ENCODE peak calls at places on chromosomes 1 and 21, in six cellular contexts. O is fibroblast of lung, J is thoracic aorta, L is tibial artery, C is H1, S is prostate gland. M is an unnamed sample.
A peak's percentile ranks its signal among the peaks of the same experiment; 100 is the strongest.

GRCh38 chr1:111274653-111275052 is 16.0 kb upstream of the CHIA start:
- DNase-seq in C (no peak), O (no peak), J (no peak), L (no peak), S (no peak), M (no peak)

GRCh38 chr1:151579436-151580225 is 32.2 kb upstream of the SNX27 start:
- DNase-seq in S (no peak), L (no peak), J (no peak), C (no peak), O (peak; percentile 83), M (no peak)

GRCh38 chr1:9589719-9590157 is 1.0 kb downstream of the TMEM201 start:
- DNase-seq in C (no peak), J (no peak), S (no peak), O (peak; percentile 6), L (no peak), M (no peak)

GRCh38 chr1:209190591-209191241 is 392.8 kb upstream of the CAMK1G start:
- DNase-seq in J (no peak), L (no peak), C (peak; percentile 84), O (peak; percentile 41), S (no peak), M (peak; percentile 59)

GRCh38 chr21:43023175-43023574 is 48.8 kb downstream of the PKNOX1 start:
- DNase-seq in J (no peak), S (peak; percentile 44), O (no peak), L (no peak), C (no peak), M (no peak)

GRCh38 chr1:67983867-67984266 is 66.6 kb downstream of the DIRAS3 start:
- DNase-seq in C (no peak), J (no peak), O (peak; percentile 45), L (peak; percentile 65), S (no peak), M (no peak)

GRCh38 chr1:34113887-34114286 is 51.1 kb downstream of the CSMD2 start:
- DNase-seq in S (no peak), L (no peak), C (peak; percentile 48), J (no peak), O (no peak), M (no peak)

GRCh38 chr1:204446413-204447111 is 34.9 kb upstream of the PPP1R15B start:
- DNase-seq in O (peak; percentile 45), J (no peak), S (peak; percentile 61), C (peak; percentile 95), L (no peak), M (peak; percentile 84)

GRCh38 chr1:154474802-154475201 is 27.2 kb upstream of the TDRD10 start:
- DNase-seq in O (peak; percentile 94), S (no peak), C (no peak), L (no peak), J (no peak), M (peak; percentile 68)

GRCh38 chr1:30273456-30273855 is 449.9 kb downstream of the MATN1 start:
- DNase-seq in O (no peak), L (no peak), S (no peak), J (no peak), C (no peak), M (no peak)

GRCh38 chr1:106755682-106756406 is 300.6 kb upstream of the PRMT6 start:
- DNase-seq in J (no peak), C (no peak), S (no peak), L (no peak), O (peak; percentile 71), M (no peak)

GRCh38 chr1:173042806-173043205 is 7.9 kb downstream of the TNFSF18 start:
- DNase-seq in C (no peak), O (peak; percentile 61), L (no peak), J (no peak), S (no peak), M (no peak)

GRCh38 chr1:81832573-81832972 is 31.8 kb downstream of the ADGRL2 start:
- DNase-seq in S (no peak), J (no peak), O (peak; percentile 87), C (no peak), L (no peak), M (no peak)

GRCh38 chr1:201535046-201535777 is 3.7 kb upstream of the NAV1 start:
- DNase-seq in S (no peak), J (no peak), C (no peak), L (no peak), O (peak; percentile 74), M (no peak)

GRCh38 chr1:232705815-232706575 is 76.1 kb upstream of the SIPA1L2 start:
- DNase-seq in J (no peak), O (no peak), L (no peak), C (no peak), S (no peak), M (no peak)

GRCh38 chr1:29983366-29983765 is 740.0 kb downstream of the MATN1 start:
- DNase-seq in C (peak; percentile 20), S (no peak), L (no peak), J (no peak), O (no peak), M (no peak)

GRCh38 chr1:191869790-191870312 is 288.4 kb upstream of the RGS18 start:
- DNase-seq in O (no peak), C (no peak), L (no peak), S (no peak), J (no peak), M (no peak)

GRCh38 chr1:185998391-185998790 is 264.2 kb downstream of the HMCN1 start:
- DNase-seq in S (no peak), C (no peak), L (no peak), J (no peak), O (no peak), M (no peak)

GRCh38 chr1:85544689-85545203 is 35.8 kb upstream of the CCN1 start:
- DNase-seq in J (no peak), O (peak; percentile 89), L (peak; percentile 68), S (peak; percentile 82), C (no peak), M (peak; percentile 57)

GRCh38 chr1:36807262-36807661 is 227.1 kb downstream of the GRIK3 start:
- DNase-seq in S (no peak), C (no peak), L (no peak), O (no peak), J (no peak), M (no peak)

GRCh38 chr1:168811213-168811612 is 82.2 kb upstream of the DPT start:
- DNase-seq in O (no peak), L (no peak), J (no peak), C (no peak), S (no peak), M (no peak)

GRCh38 chr21:44960141-44961092 is 20.6 kb downstream of the SLX9 start:
- DNase-seq in S (no peak), L (peak; percentile 64), O (no peak), C (no peak), J (no peak), M (no peak)

DNA sequence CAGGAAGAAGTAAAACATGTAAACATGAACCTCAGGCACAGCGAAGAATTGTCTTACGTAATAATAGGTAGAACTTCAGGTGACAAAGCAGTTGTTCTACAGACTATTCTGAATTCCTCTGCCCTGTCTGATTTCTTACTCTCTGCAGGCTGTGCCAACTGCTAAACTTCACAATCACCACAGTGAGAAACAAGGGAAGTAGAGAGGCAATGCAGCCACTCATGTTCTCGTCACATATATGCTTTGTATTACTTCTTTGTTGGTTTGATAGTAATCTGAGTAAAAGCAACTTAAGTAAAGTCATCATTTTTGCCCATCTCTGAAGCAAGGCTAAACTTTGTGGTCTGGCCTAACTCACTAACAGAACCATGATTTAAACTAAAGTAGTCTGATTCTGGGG is 21.9 kb downstream of the PIGK start:
- DNase-seq in S (no peak), J (no peak), C (no peak), L (no peak), O (no peak), M (no peak)
- TF ChIP-seq CTCF in S (no peak), J (no peak), C (no peak), L (no peak), O (no peak), M (no peak)

GRCh38 chr1:17525065-17525464 is 14.4 kb upstream of the ARHGEF10L start:
- DNase-seq in L (no peak), O (no peak), C (no peak), S (no peak), J (no peak), M (no peak)

GRCh38 chr1:17523487-17524029 is 15.9 kb upstream of the ARHGEF10L start:
- DNase-seq in O (no peak), J (no peak), S (no peak), C (no peak), L (no peak), M (no peak)

GRCh38 chr1:17520473-17521319 is 18.8 kb upstream of the ARHGEF10L start:
- DNase-seq in C (no peak), J (no peak), S (no peak), O (no peak), L (no peak), M (no peak)

GRCh38 chr1:17520041-17520440 is 19.5 kb upstream of the ARHGEF10L start:
- DNase-seq in L (no peak), C (no peak), O (no peak), J (no peak), S (peak; percentile 90), M (peak; percentile 88)

DNA sequence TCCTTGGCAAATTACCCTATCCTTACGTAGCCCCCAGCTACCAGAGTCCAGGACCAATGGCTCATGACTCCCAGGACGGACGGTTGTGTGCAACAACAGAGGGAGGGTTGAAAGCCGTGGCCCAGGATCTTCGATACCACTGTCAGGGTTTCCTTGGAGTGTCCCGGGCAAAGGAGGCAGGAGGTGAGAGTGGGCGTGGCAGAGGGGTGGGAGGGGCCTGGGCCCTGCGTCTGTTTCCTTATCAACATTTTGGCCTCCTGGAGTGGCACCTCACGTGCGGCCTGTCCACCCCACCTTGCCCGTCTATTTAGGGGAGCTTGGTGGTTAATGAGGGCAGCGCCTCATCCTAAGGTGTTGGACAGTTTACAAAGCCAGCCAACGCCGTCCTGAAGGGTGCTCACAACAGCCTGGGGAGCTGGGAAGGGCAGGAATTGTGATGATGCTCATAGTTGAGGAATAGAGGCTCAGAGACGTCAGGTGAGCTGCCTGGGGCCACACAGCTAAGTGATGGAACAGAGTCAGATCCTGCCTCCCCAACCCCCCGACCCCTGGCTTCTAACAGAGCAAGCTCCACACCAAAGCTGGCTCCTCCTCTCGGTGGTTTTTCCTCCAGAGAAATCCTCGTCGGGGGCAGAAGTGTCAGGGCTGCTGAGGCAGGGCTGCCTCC is 17.4 kb upstream of the ARHGEF10L start:
- DNase-seq in S (no peak), J (no peak), L (no peak), O (no peak), C (peak; percentile 67), M (no peak)
- H3K4me3 ChIP-seq in S (no peak overlapping the region), J (no peak overlapping the region), L (no peak overlapping the region), O (no peak overlapping the region), C (no peak overlapping the region), M (no peak overlapping the region)

DNA sequence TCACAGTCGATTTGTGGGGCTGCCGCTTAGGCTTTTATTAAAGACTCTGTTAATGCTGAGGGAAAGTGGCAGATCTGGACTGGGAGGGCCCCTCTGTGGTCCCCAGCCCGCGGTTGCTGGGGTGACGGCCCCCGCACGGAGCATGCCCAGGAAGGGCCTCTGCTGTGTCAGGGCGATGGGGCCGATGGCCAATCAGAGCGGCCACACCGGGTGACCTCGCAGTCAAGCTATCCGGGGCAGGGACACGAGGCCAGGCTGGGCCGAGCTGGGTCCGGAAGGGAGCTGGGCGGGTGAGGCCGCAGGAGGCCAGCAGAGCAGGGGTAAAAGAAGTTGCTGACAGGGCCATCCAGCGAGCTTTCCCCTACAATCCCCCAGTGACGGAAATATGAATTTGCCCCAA is 145.1 kb downstream of the CASZ1 start:
- DNase-seq in S (no peak), C (peak; percentile 73), L (no peak), O (peak; percentile 12), J (no peak), M (no peak)
- H3K4me1 ChIP-seq in S (peaks cover 16% of the 10 kb centered on the region), C (no peaks in the 10 kb centered on the region), L (no peaks in the 10 kb centered on the region), O (no peaks in the 10 kb centered on the region), J (no peaks in the 10 kb centered on the region), M (peaks cover 89% of the 10 kb centered on the region)

GRCh38 chr1:96878640-96879039 is 157.1 kb downstream of the PTBP2 start:
- DNase-seq in O (no peak), L (no peak), J (no peak), C (no peak), S (no peak), M (no peak)

GRCh38 chr1:96872757-96873156 is 151.2 kb downstream of the PTBP2 start:
- DNase-seq in O (no peak), S (no peak), L (no peak), C (no peak), J (no peak), M (no peak)
- TF ChIP-seq CTCF in O (no peak), S (no peak), L (no peak), C (peak; percentile 41), J (no peak), M (no peak)

M was measured in stomach.